ENCODE peak calls at places on chromosomes 3 and 15, in nine cellular contexts. D, H, O, Z, Y, G, P, Q and N are unnamed samples.

GRCh38 chr3:37640636-37641375 is 220.9 kb upstream of the CTDSPL start:
- DNase-seq in D (no peak), O (peak; percentile 50), Z (no peak), Y (no peak), G (no peak), P (no peak), Q (peak; percentile 35), H (no peak), N (no peak)

GRCh38 chr15:69013726-69014406 is 629 bp upstream of the NOX5 start:
- DNase-seq in Q (no peak), P (no peak), H (no peak), D (no peak), O (no peak), Z (no peak), Y (no peak), G (no peak), N (no peak)

GRCh38 chr15:51267714-51268105 is 70.7 kb downstream of the CYP19A1 start:
- DNase-seq in G (no peak), H (no peak), P (no peak), D (no peak), O (no peak), Q (peak; percentile 73), Z (no peak), Y (peak; percentile 35), N (no peak)

GRCh38 chr15:59147666-59148065 is 42.7 kb downstream of the CCNB2 start:
- DNase-seq in D (no peak), Z (no peak), Y (no peak), H (no peak), P (no peak), O (no peak), G (no peak), Q (no peak), N (no peak)

GRCh38 chr15:69340243-69340991 is 41.7 kb downstream of the PAQR5 start:
- DNase-seq in Q (no peak), D (no peak), H (no peak), P (no peak), O (no peak), G (no peak), Y (no peak), Z (no peak), N (no peak)

GRCh38 chr3:55720614-55721013 is 233.5 kb upstream of the WNT5A start:
- DNase-seq in P (no peak), Q (peak; percentile 18), G (no peak), O (no peak), Y (peak; percentile 34), H (peak; percentile 80), Z (no peak), D (no peak), N (no peak)

GRCh38 chr3:43957553-43957952 is 266.8 kb downstream of the ABHD5 start:
- DNase-seq in D (no peak), Y (no peak), H (no peak), P (no peak), Q (no peak), O (no peak), Z (no peak), G (no peak), N (no peak)

GRCh38 chr15:71304681-71305080 is 189.4 kb downstream of the THSD4 start:
- DNase-seq in O (no peak), H (no peak), Q (no peak), Z (no peak), G (no peak), D (no peak), P (no peak), Y (no peak), N (no peak)

GRCh38 chr3:26353052-26353451 is 269.5 kb upstream of the LRRC3B start:
- DNase-seq in G (no peak), Q (no peak), P (no peak), Y (no peak), O (no peak), Z (no peak), H (peak; percentile 0), D (no peak), N (no peak)

GRCh38 chr3:123015596-123015995 is 12.0 kb downstream of the SEMA5B start:
- DNase-seq in Q (no peak), Z (no peak), H (no peak), D (no peak), O (no peak), P (no peak), Y (no peak), G (no peak), N (no peak)

GRCh38 chr15:31128919-31129768 is 27.6 kb upstream of the TRPM1 start:
- DNase-seq in G (peak; percentile 70), Y (peak; percentile 47), P (peak; percentile 54), H (peak; percentile 58), D (peak; percentile 86), O (peak; percentile 88), Q (peak; percentile 65), Z (peak; percentile 80), N (no peak)

GRCh38 chr15:44729394-44729913 is 6.9 kb upstream of the TRIM69 start:
- DNase-seq in O (no peak), Q (peak; percentile 41), P (peak; percentile 65), Z (peak; percentile 42), G (no peak), D (peak; percentile 50), H (peak; percentile 34), Y (no peak), N (peak; percentile 65)

GRCh38 chr3:48399387-48400172 is 27.6 kb downstream of the FBXW12 start:
- DNase-seq in Y (peak; percentile 25), O (peak; percentile 93), Z (no peak), G (no peak), P (peak; percentile 28), Q (peak; percentile 1), D (no peak), H (no peak), N (no peak)

GRCh38 chr3:152313430-152313829 is 44.7 kb downstream of the MBNL1 start:
- DNase-seq in Z (no peak), Y (no peak), D (no peak), P (no peak), H (no peak), G (no peak), O (no peak), Q (no peak), N (no peak)

GRCh38 chr3:176872771-176873209 is 324.5 kb downstream of the TBL1XR1 start:
- DNase-seq in Z (peak; percentile 44), P (peak; percentile 60), O (peak; percentile 64), D (peak; percentile 52), H (peak; percentile 63), Y (peak; percentile 40), Q (peak; percentile 57), G (peak; percentile 22), N (no peak)

GRCh38 chr15:62440731-62441130 is 275.6 kb upstream of the C2CD4B start:
- DNase-seq in G (no peak), Y (no peak), D (no peak), H (no peak), P (no peak), O (no peak), Q (no peak), Z (no peak), N (no peak)

GRCh38 chr3:112101946-112102345 is 15.8 kb downstream of the C3orf52 start:
- DNase-seq in G (no peak), Y (no peak), Q (peak; percentile 95), H (peak; percentile 81), Z (no peak), P (no peak), D (no peak), O (no peak), N (no peak)

GRCh38 chr3:113092746-113093145 is 102.0 kb downstream of the GTPBP8 start:
- DNase-seq in H (no peak), D (no peak), Q (no peak), G (no peak), O (no peak), Y (no peak), Z (no peak), P (no peak), N (no peak)

GRCh38 chr3:15319575-15319974 is 12.8 kb downstream of the SH3BP5 start:
- DNase-seq in Z (no peak), D (no peak), H (peak; percentile 56), Y (no peak), Q (peak; percentile 21), P (no peak), O (no peak), G (no peak), N (no peak)

GRCh38 chr15:55965091-55965490 is 28.3 kb downstream of the NEDD4 start:
- DNase-seq in D (no peak), G (no peak), P (no peak), Y (no peak), O (no peak), Z (no peak), H (no peak), Q (no peak), N (no peak)

GRCh38 chr15:57134877-57135276 is 216.4 kb downstream of the TCF12 start:
- DNase-seq in O (no peak), Q (no peak), H (no peak), Z (no peak), G (no peak), P (peak; percentile 69), Y (no peak), D (no peak), N (no peak)

GRCh38 chr3:126930936-126931600 is 51.8 kb upstream of the PLXNA1 start:
- DNase-seq in Z (no peak), D (no peak), G (no peak), Y (no peak), O (no peak), P (no peak), Q (no peak), H (no peak), N (no peak)